ENCODE peak calls at places on chromosomes 16 and 17, in nine cellular contexts. T, L, I, K, A, W, R, M and S are unnamed samples.

GRCh38 chr16:19223235-19223847 is 55.3 kb downstream of the SYT17 start:
- DNase-seq in T (peak; percentile 13), L (peak; percentile 72), I (peak; percentile 81), K (no peak), A (no peak), W (no peak), R (peak; percentile 62), M (no peak), S (no peak)

GRCh38 chr17:35930211-35931065 is at the start of gene RDM1:
- DNase-seq in T (peak; percentile 63), L (peak; percentile 92), I (peak; percentile 56), K (peak; percentile 92), A (peak; percentile 18), W (peak; percentile 78), R (peak; percentile 80), M (peak; percentile 32), S (peak; percentile 96)

GRCh38 chr16:57730771-57731730 is 4.5 kb upstream of the KATNB1 start:
- DNase-seq in T (no peak), L (no peak), I (no peak), K (no peak), A (no peak), W (no peak), R (no peak), M (no peak), S (no peak)

GRCh38 chr16:74778646-74779045 is 4.0 kb upstream of the FA2H start:
- DNase-seq in T (no peak), L (no peak), I (peak; percentile 57), K (no peak), A (no peak), W (no peak), R (no peak), M (no peak), S (peak; percentile 49)

GRCh38 chr16:15829460-15829859 is 27.4 kb downstream of the MYH11 start:
- DNase-seq in T (peak; percentile 29), L (no peak), I (peak; percentile 35), K (no peak), A (no peak), W (no peak), R (no peak), M (peak; percentile 40), S (no peak)

GRCh38 chr17:78643326-78643725 is 66.1 kb upstream of the DNAH17 start:
- DNase-seq in T (no peak), L (no peak), I (no peak), K (no peak), A (no peak), W (no peak), R (no peak), M (no peak), S (no peak)

GRCh38 chr17:4987767-4988083 is 250 bp upstream of the CAMTA2 start:
- DNase-seq in T (no peak), L (no peak), I (no peak), K (no peak), A (no peak), W (no peak), R (no peak), M (no peak), S (peak; percentile 14)

GRCh38 chr17:29918922-29919856 is 10.8 kb downstream of the SSH2 start:
- DNase-seq in T (peak; percentile 74), L (no peak), I (no peak), K (no peak), A (peak; percentile 24), W (no peak), R (no peak), M (no peak), S (peak; percentile 14)

GRCh38 chr16:76668207-76668725 is 391.1 kb downstream of the CNTNAP4 start:
- DNase-seq in T (no peak), L (peak; percentile 2), I (no peak), K (no peak), A (no peak), W (no peak), R (peak; percentile 30), M (no peak), S (peak; percentile 36)